ENCODE peak calls at places on chromosome 13, in seven cellular contexts. T, A, V, K, L, R and O are unnamed samples.

GRCh38 chr13:75236774-75237173 is 245.2 kb downstream of the TBC1D4 start:
- DNase-seq in T (no peak), A (no peak), R (peak; percentile 47), K (no peak), L (no peak), V (no peak), O (no peak)

GRCh38 chr13:24995225-24995804 is 100.6 kb upstream of the PABPC3 start:
- DNase-seq in A (peak; percentile 65), T (peak; percentile 86), V (peak; percentile 28), R (peak; percentile 72), K (peak; percentile 18), L (no peak), O (peak; percentile 45)

GRCh38 chr13:111537843-111538499 is 217.5 kb downstream of the TEX29 start:
- DNase-seq in R (no peak), V (no peak), L (no peak), T (no peak), K (no peak), A (no peak), O (no peak)

GRCh38 chr13:99419591-99420243 is 81.6 kb upstream of the TM9SF2 start:
- DNase-seq in A (no peak), L (no peak), R (no peak), T (no peak), V (no peak), K (no peak), O (no peak)

GRCh38 chr13:80022146-80022545 is 318.8 kb downstream of the SPRY2 start:
- DNase-seq in T (peak; percentile 21), A (no peak), L (no peak), R (no peak), V (no peak), K (no peak), O (no peak)

GRCh38 chr13:73677041-73677589 is 457.1 kb downstream of the KLF12 start:
- DNase-seq in A (no peak), L (no peak), T (peak; percentile 87), V (no peak), K (no peak), R (peak; percentile 78), O (peak; percentile 9)

GRCh38 chr13:74316531-74316930 is 182.3 kb upstream of the KLF12 start:
- DNase-seq in T (no peak), L (no peak), V (no peak), A (no peak), K (no peak), R (peak; percentile 75), O (no peak)

GRCh38 chr13:52832268-52832667 is 16.2 kb downstream of the PCDH8 start:
- DNase-seq in L (no peak), T (no peak), A (no peak), K (no peak), R (no peak), V (no peak), O (no peak)

GRCh38 chr13:35855531-35856019 is 275.6 kb downstream of the DCLK1 start:
- DNase-seq in R (peak; percentile 62), L (peak; percentile 13), T (no peak), K (no peak), V (no peak), A (peak; percentile 45), O (no peak)

GRCh38 chr13:74243637-74244526 is 109.7 kb upstream of the KLF12 start:
- DNase-seq in L (no peak), A (no peak), V (no peak), K (no peak), R (peak; percentile 83), T (peak; percentile 71), O (peak; percentile 73)

GRCh38 chr13:45615501-45616101 is at the start of gene ERICH6B:
- DNase-seq in K (no peak), L (peak; percentile 69), T (peak; percentile 37), V (no peak), A (no peak), R (peak; percentile 36), O (no peak)

GRCh38 chr13:52892925-52893324 is 44.5 kb upstream of the PCDH8 start:
- DNase-seq in R (no peak), K (no peak), L (no peak), T (no peak), A (no peak), V (no peak), O (no peak)

GRCh38 chr13:73421310-73421912 is 362.6 kb downstream of the KLF5 start:
- DNase-seq in V (no peak), R (peak; percentile 96), T (no peak), K (no peak), A (peak; percentile 74), L (no peak), O (no peak)

GRCh38 chr13:113665582-113666323 is 1.3 kb upstream of the GRK1 start:
- DNase-seq in R (no peak), A (no peak), K (no peak), V (peak; percentile 14), T (no peak), L (no peak), O (no peak)

GRCh38 chr13:101988140-101988539 is 413.7 kb downstream of the FGF14 start:
- DNase-seq in K (no peak), L (no peak), V (no peak), T (no peak), A (no peak), R (no peak), O (no peak)

GRCh38 chr13:46963874-46964273 is 67.0 kb upstream of the HTR2A start:
- DNase-seq in R (no peak), T (no peak), V (no peak), K (no peak), L (no peak), A (no peak), O (no peak)

GRCh38 chr13:110000534-110001345 is 214.4 kb upstream of the IRS2 start:
- DNase-seq in A (no peak), K (no peak), R (peak; percentile 35), L (no peak), T (no peak), V (no peak), O (no peak)

GRCh38 chr13:40640845-40641458 is 25.5 kb downstream of the FOXO1 start:
- DNase-seq in R (no peak), A (no peak), T (no peak), K (no peak), V (no peak), L (no peak), O (no peak)

GRCh38 chr13:73073050-73073449 is 14.2 kb downstream of the KLF5 start:
- DNase-seq in V (no peak), R (no peak), T (no peak), K (no peak), A (no peak), L (no peak), O (no peak)

GRCh38 chr13:107329991-107330390 is 762.1 kb upstream of the ARGLU1 start:
- DNase-seq in T (no peak), A (no peak), V (no peak), L (no peak), R (peak; percentile 67), K (no peak), O (no peak)

GRCh38 chr13:107144432-107144831 is 576.5 kb upstream of the ARGLU1 start:
- DNase-seq in K (no peak), T (no peak), V (no peak), L (no peak), A (no peak), R (peak; percentile 11), O (no peak)

GRCh38 chr13:96581741-96582140 is 412.5 kb downstream of the OXGR1 start:
- DNase-seq in L (no peak), T (no peak), V (no peak), A (no peak), R (no peak), K (no peak), O (no peak)

GRCh38 chr13:114288157-114288591 is 6.8 kb downstream of the UPF3A start:
- DNase-seq in T (no peak), L (no peak), V (no peak), K (no peak), R (no peak), A (no peak), O (no peak)

GRCh38 chr13:20193924-20194631 is 1.3 kb upstream of the GJB2 start:
- DNase-seq in A (no peak), R (no peak), V (no peak), K (no peak), T (no peak), L (no peak), O (no peak)
- H3K4me3 ChIP-seq in A (no peak overlapping the region), R (no peak overlapping the region), V (peak overlapping the region; percentile 72), K (peak overlapping the region; percentile 50), T (no peak overlapping the region), L (no peak overlapping the region), O (no peak overlapping the region)

DNA sequence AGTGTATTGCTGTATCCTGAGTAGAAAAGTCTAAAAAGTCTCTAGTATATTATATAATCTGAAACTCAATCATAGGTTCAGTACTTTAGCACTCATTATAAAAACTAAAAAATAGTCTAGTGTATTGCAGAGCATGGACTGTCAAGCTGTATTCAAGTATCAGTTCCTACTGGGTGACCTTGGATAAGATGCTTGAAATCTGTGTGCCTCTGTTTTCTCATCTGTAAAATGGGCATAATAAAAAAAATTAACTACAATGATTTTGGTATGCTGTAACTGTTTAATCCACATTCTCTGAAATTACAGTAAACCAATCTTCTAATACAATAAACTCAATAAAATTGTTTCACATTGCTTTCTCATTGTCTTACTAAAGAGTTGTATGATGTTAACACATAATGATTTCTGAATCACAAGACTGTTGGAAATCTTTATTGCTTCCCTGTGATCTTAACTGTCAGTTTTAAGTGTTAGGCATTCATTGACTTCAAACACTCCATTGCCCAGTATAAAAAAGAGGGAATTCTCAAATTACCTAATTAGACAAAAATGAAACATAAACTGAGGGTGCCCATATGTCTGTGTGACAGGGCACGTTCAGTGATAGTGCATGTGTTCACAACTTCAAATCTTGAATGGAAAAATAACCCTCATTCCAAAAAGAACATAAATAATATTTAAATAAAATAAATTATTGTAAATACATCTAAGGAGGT is 2.2 kb downstream of the STARD13 start:
- DNase-seq in A (no peak), K (no peak), V (no peak), T (no peak), L (no peak), R (no peak), O (no peak)
- H3K4me3 ChIP-seq in A (peak overlapping the region; percentile 93), K (no peak overlapping the region), V (peak overlapping the region; percentile 84), T (peak overlapping the region; percentile 77), L (no peak overlapping the region), R (peak overlapping the region; percentile 98), O (peak overlapping the region; percentile 95)

GRCh38 chr13:30115257-30115600 is 192.1 kb downstream of the KATNAL1 start:
- DNase-seq in L (no peak), K (no peak), A (no peak), R (no peak), V (no peak), T (no peak), O (no peak)
- H3K4me3 ChIP-seq in L (peak overlapping the region; percentile 58), K (no peak overlapping the region), A (peak overlapping the region; percentile 36), R (peak overlapping the region; percentile 57), V (peak overlapping the region; percentile 62), T (peak overlapping the region; percentile 44), O (peak overlapping the region; percentile 60)

GRCh38 chr13:23436680-23437079 is 3.2 kb upstream of the SACS start:
- DNase-seq in V (no peak), R (no peak), L (no peak), A (no peak), K (no peak), T (no peak), O (no peak)

GRCh38 chr13:23432589-23432988 is 913 bp downstream of the SACS start:
- DNase-seq in T (no peak), V (no peak), L (no peak), A (no peak), R (peak; percentile 18), K (no peak), O (no peak)

GRCh38 chr13:23430664-23431063 is 2.8 kb downstream of the SACS start:
- DNase-seq in K (no peak), R (no peak), A (no peak), T (no peak), V (no peak), L (no peak), O (no peak)

GRCh38 chr13:23434431-23434830 is 929 bp upstream of the SACS start:
- DNase-seq in L (no peak), A (no peak), T (no peak), K (no peak), R (no peak), V (no peak), O (no peak)

GRCh38 chr13:23433171-23434153 is at the start of gene SACS:
- DNase-seq in R (peak; percentile 80), L (no peak), T (peak; percentile 55), V (no peak), K (no peak), A (no peak), O (no peak)
- H3K4me3 ChIP-seq in R (peak within 1 kb of the TSS; percentile 76), L (peak within 1 kb of the TSS; percentile 72), T (peak within 1 kb of the TSS; percentile 83), V (peak within 1 kb of the TSS; percentile 72), K (no peak within 1 kb of the TSS), A (peak within 1 kb of the TSS; percentile 77), O (peak within 1 kb of the TSS; percentile 85)